ENCODE peak calls at places on chromosomes 12 and 14, in nine cellular contexts. V is astrocyte, D is endothelial cell of umbilical vein, A is AG09309, T is heart left ventricle, Q is psoas muscle, F is astrocyte of the spinal cord, O is lower lobe of right lung, H is colonic mucosa. U is an unnamed sample.

GRCh38 chr14:100982764-100983163 is 79.2 kb upstream of the RTL1 start:
- DNase-seq in T (no peak), A (no peak), V (peak; percentile 47), D (no peak), Q (no peak), O (no peak), H (no peak), F (no peak), U (no peak)

GRCh38 chr12:101230547-101230946 is 20.5 kb upstream of the SLC5A8 start:
- DNase-seq in O (no peak), F (peak; percentile 70), V (peak; percentile 72), A (peak; percentile 75), H (no peak), T (no peak), D (no peak), Q (no peak), U (peak; percentile 64)

GRCh38 chr12:3531496-3531895 is 40.5 kb downstream of the PRMT8 start:
- DNase-seq in H (no peak), V (no peak), A (no peak), D (no peak), F (no peak), Q (no peak), T (no peak), O (no peak), U (no peak)

GRCh38 chr12:45051490-45052105 is 699 bp upstream of the DBX2 start:
- DNase-seq in Q (no peak), F (peak; percentile 8), H (no peak), O (peak; percentile 25), T (no peak), A (no peak), V (no peak), D (no peak), U (peak; percentile 13)

GRCh38 chr12:49261726-49262125 is 3.2 kb upstream of the TUBA1C start:
- DNase-seq in D (no peak), V (no peak), F (no peak), A (peak; percentile 29), H (no peak), O (no peak), Q (no peak), T (no peak), U (no peak)

GRCh38 chr14:67566908-67567307 is 33.2 kb downstream of the PIGH start:
- DNase-seq in Q (peak; percentile 32), V (no peak), O (no peak), H (no peak), F (no peak), T (no peak), D (no peak), A (peak; percentile 35), U (peak; percentile 71)

GRCh38 chr12:75706786-75707605 is 195.6 kb upstream of the KRR1 start:
- DNase-seq in H (no peak), Q (no peak), T (no peak), O (no peak), F (peak; percentile 77), A (no peak), V (peak; percentile 81), D (peak; percentile 87), U (peak; percentile 79)

GRCh38 chr12:6187948-6188793 is 12.0 kb upstream of the CD9 start:
- DNase-seq in F (no peak), D (no peak), H (no peak), O (no peak), A (no peak), Q (no peak), T (no peak), V (no peak), U (no peak)

GRCh38 chr14:82855912-82856381 is 1322.3 kb upstream of the SEL1L start:
- DNase-seq in Q (no peak), F (peak; percentile 68), V (peak; percentile 44), A (no peak), H (no peak), O (no peak), T (no peak), D (peak; percentile 15), U (peak; percentile 34)

GRCh38 chr14:94797887-94798286 is 28.0 kb upstream of the GSC start:
- DNase-seq in T (no peak), A (no peak), F (no peak), D (no peak), O (no peak), H (no peak), V (no peak), Q (no peak), U (no peak)

GRCh38 chr12:131865196-131865875 is 29.1 kb upstream of the ULK1 start:
- DNase-seq in D (no peak), V (peak; percentile 51), H (no peak), T (no peak), Q (no peak), A (no peak), O (no peak), F (peak; percentile 64), U (peak; percentile 16)

GRCh38 chr12:41485203-41485602 is 297.1 kb downstream of the PDZRN4 start:
- DNase-seq in H (no peak), Q (no peak), T (no peak), A (no peak), V (no peak), D (peak; percentile 51), O (no peak), F (no peak), U (peak; percentile 5)

GRCh38 chr14:101173698-101174521 is 270.4 kb upstream of the RTL1 start:
- DNase-seq in T (no peak), H (no peak), D (no peak), F (no peak), Q (no peak), V (no peak), A (no peak), O (no peak), U (no peak)

GRCh38 chr12:124410354-124411175 is 115.7 kb downstream of the RFLNA start:
- DNase-seq in F (no peak), A (no peak), H (no peak), O (no peak), V (no peak), D (no peak), Q (peak; percentile 67), T (no peak), U (no peak)

GRCh38 chr12:55676707-55677106 is 31.0 kb downstream of the ITGA7 start:
- DNase-seq in H (no peak), V (no peak), F (no peak), Q (no peak), A (no peak), O (no peak), T (no peak), D (no peak), U (no peak)

GRCh38 chr12:30820406-30820946 is 65.7 kb upstream of the CAPRIN2 start:
- DNase-seq in V (no peak), A (no peak), Q (no peak), T (no peak), O (no peak), H (no peak), F (no peak), D (no peak), U (no peak)

GRCh38 chr12:30823140-30823669 is 68.5 kb upstream of the CAPRIN2 start:
- DNase-seq in A (no peak), Q (peak; percentile 41), D (no peak), H (peak; percentile 44), V (no peak), F (no peak), O (peak; percentile 57), T (peak; percentile 37), U (no peak)

GRCh38 chr12:30824311-30824710 is 69.6 kb upstream of the CAPRIN2 start:
- DNase-seq in A (no peak), F (no peak), V (no peak), O (no peak), Q (no peak), T (no peak), H (no peak), D (no peak), U (no peak)

GRCh38 chr12:30823764-30824163 is 69.0 kb upstream of the CAPRIN2 start:
- DNase-seq in D (no peak), V (no peak), O (no peak), F (no peak), T (no peak), Q (no peak), A (no peak), H (no peak), U (no peak)

GRCh38 chr12:30822385-30823139 is 67.8 kb upstream of the CAPRIN2 start:
- DNase-seq in A (no peak), O (peak; percentile 76), V (peak; percentile 46), F (peak; percentile 62), Q (peak; percentile 51), D (peak; percentile 56), H (peak; percentile 66), T (peak; percentile 79), U (peak; percentile 55)
- H3K4me3 ChIP-seq in A (peak overlapping the region; percentile 28), O (peak overlapping the region; percentile 53), V (peak overlapping the region; percentile 53), F (peak overlapping the region; percentile 38), Q (peak overlapping the region; percentile 63), D (peak overlapping the region; percentile 34), H (peak overlapping the region; percentile 41), T (peak overlapping the region; percentile 62), U (peak overlapping the region; percentile 59)

DNA sequence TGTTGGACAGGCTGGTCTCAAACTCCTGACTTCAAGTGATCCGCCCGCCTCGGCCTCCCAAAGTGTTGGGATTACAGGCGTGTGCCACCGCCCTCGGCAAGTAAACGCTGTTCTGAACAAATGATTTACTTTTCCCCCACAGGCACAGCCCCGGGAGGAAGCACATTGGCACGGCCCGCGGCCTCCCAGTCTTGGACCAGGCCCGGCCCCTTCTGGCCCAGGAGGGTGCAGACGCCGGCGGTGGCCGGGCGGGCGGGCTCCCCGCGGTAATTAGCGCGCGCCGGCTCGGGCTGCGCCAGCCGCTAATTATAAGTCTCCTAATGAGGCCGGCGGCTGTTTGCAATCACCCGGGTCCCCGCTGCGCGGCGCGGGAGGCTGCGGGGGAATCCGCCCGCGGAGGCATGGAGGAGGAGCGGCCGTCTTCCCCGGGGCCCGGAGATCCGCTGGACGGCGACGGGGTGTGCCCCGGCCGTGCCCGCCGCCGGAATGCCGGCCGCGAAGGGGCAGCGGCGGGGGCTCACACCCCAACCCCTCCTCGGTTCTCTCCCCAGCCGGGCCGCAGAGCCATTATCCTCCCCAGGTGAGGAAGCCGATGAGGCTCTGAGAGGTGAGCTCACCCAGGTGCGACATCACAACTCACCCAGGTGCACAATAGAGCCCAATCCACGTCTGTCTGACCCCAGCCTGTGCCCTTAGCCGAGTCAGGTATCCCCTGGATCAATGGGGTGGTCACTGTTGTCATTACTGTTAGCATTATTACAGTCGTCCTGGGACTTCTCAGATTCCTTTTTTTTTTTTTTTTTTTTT is 3.3 kb upstream of the POP5 start:
- DNase-seq in Q (peak; percentile 48), V (no peak), D (peak; percentile 30), F (no peak), A (no peak), O (peak; percentile 65), H (peak; percentile 79), T (peak; percentile 39), U (no peak)
- TF ChIP-seq CTCF in Q (peak; percentile 34), V (no peak), D (peak; percentile 13), F (peak; percentile 21), A (peak; percentile 36), O (peak; percentile 40), H (peak; percentile 18), T (peak; percentile 47), U (peak; percentile 33)

GRCh38 chr12:9615420-9616135 is 7.9 kb upstream of the KLRB1 start:
- DNase-seq in V (no peak), A (no peak), T (no peak), Q (no peak), D (no peak), O (no peak), F (no peak), H (no peak), U (no peak)
- H3K4me3 ChIP-seq in V (no peak overlapping the region), A (no peak overlapping the region), T (no peak overlapping the region), Q (no peak overlapping the region), D (no peak overlapping the region), O (no peak overlapping the region), F (no peak overlapping the region), H (no peak overlapping the region), U (no peak overlapping the region)

DNA sequence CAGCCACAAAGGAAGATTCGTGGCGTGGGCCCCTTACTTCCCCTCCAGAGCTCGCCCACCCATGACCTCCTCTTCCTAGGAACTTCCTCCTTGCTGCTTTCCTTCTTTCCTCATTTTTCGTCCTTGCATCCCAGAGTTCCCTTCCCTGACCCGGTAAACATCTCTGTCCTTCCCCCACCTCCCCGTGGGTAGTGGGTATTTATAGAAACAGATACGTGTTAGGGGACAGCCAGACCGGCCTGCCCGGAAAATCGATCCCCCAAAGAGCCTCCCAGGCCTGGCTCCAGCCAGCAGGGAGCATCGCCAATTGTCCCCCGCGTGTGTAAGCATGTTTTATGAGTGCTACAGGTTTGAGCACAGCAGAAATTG is 1.6 kb downstream of the DYRK2 start:
- DNase-seq in F (peak; percentile 17), H (peak; percentile 39), A (no peak), Q (no peak), V (no peak), D (peak; percentile 21), O (no peak), T (peak; percentile 64), U (no peak)
- TF ChIP-seq CTCF in F (no peak), H (no peak), A (no peak), Q (no peak), V (no peak), D (no peak), O (no peak), T (no peak), U (no peak)